ENCODE peak calls at places on chromosomes 6 and 20, in four cellular contexts. J is cardiac muscle cell, U is hepatocyte, L is mucosa of descending colon. X is an unnamed sample.

GRCh38 chr6:157728183-157728881 is 94.7 kb upstream of the SNX9 start:
- DNase-seq in L (no peak), U (peak; percentile 42), J (no peak), X (no peak)

GRCh38 chr20:47024461-47024937 is 129.9 kb downstream of the EYA2 start:
- DNase-seq in U (no peak), L (no peak), J (no peak), X (no peak)

GRCh38 chr6:110256366-110256765 is 76.1 kb downstream of the CDC40 start:
- DNase-seq in L (no peak), U (no peak), J (no peak), X (no peak)

GRCh38 chr6:16491666-16492322 is 253.4 kb downstream of the GMPR start:
- DNase-seq in J (no peak), L (no peak), U (peak; percentile 38), X (no peak)

GRCh38 chr6:119865466-119866350 is 516.1 kb upstream of the MAN1A1 start:
- DNase-seq in U (no peak), L (no peak), J (no peak), X (no peak)

GRCh38 chr6:124885171-124885570 is 77.1 kb upstream of the RNF217 start:
- DNase-seq in J (no peak), L (no peak), U (no peak), X (no peak)

GRCh38 chr6:2870046-2870636 is 28.5 kb upstream of the SERPINB1 start:
- DNase-seq in J (no peak), L (no peak), U (no peak), X (no peak)

GRCh38 chr6:95848717-95849116 is 167.1 kb upstream of the FUT9 start:
- DNase-seq in L (no peak), J (no peak), U (no peak), X (no peak)

GRCh38 chr6:45423111-45423900 is 45.6 kb upstream of the SUPT3H start:
- DNase-seq in J (peak; percentile 35), U (peak; percentile 28), L (peak; percentile 49), X (no peak)

GRCh38 chr6:112620832-112621569 is 273.9 kb downstream of the RFPL4B start:
- DNase-seq in J (no peak), L (no peak), U (peak; percentile 17), X (no peak)

GRCh38 chr20:48571945-48572589 is 255.7 kb downstream of the PREX1 start:
- DNase-seq in L (no peak), J (no peak), U (no peak), X (no peak)

GRCh38 chr20:35320396-35321126 is 28.3 kb upstream of the FAM83C start:
- DNase-seq in J (no peak), L (no peak), U (peak; percentile 68), X (no peak)

GRCh38 chr6:109420751-109421150 is 19.7 kb downstream of the PPIL6 start:
- DNase-seq in U (no peak), L (no peak), J (no peak), X (no peak)

GRCh38 chr6:46407785-46408530 is 83.3 kb downstream of the RCAN2 start:
- DNase-seq in U (no peak), L (no peak), J (no peak), X (no peak)

GRCh38 chr6:160992323-160993314 is 1.1 kb downstream of the MAP3K4 start:
- DNase-seq in L (no peak), U (peak; percentile 80), J (peak; percentile 79), X (peak; percentile 60)

GRCh38 chr20:46311039-46311650 is 2.8 kb upstream of the CDH22 start:
- DNase-seq in U (no peak), L (no peak), J (no peak), X (no peak)

GRCh38 chr6:25596928-25597818 is 54.8 kb upstream of the SCGN start:
- DNase-seq in J (no peak), L (no peak), U (no peak), X (no peak)

DNA sequence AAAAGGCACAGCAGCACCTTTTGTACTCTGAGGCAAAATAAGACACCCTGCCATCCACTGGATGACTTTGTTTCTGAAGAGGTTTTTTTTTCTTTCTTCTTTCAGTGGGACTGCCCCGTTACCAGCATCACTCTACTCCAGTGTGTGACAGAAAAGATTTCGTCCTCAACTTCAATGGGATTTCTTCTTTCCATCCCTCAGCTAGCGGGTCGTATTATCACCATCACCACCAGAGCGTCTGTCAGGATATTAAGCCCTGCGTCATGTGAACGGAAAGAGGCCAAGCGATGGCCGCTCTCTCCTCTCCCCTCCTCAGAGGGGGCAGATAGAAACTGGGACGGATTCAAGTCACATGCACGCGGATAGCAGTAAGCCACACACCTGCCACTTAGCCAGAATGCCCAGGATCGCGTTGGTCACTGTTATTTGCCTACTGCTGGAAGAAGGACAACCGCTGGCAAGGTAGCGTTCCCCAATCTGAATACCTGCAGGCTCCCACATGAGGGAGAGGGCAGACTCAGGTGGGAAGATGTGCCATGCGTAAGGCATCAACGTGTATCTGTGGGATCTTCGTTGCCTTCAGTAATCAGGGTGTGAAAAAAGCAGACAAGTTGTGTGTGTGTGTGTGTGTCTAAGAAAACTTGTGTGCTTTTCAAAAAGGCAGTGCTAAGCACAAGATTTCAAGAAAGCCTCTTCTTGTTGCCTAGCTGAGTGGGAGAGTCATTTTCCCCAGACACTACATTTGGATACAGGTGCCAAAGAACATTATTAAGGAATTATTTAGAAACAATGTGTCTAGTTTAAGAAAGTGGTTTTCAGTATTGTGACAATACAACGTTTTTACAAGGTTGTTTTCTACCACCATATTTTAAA is 5.5 kb downstream of the FOXF2 start:
- DNase-seq in J (no peak), U (no peak), L (no peak), X (no peak)
- H3K4me3 ChIP-seq in J (no peak overlapping the region), U (peak overlapping the region; percentile 77), L (no peak overlapping the region), X (peak overlapping the region; percentile 79)

GRCh38 chr6:169807219-169807618 is 55.8 kb downstream of the ERMARD start:
- DNase-seq in U (no peak), L (no peak), J (no peak), X (no peak)
- H3K4me3 ChIP-seq in U (no peak overlapping the region), L (no peak overlapping the region), J (no peak overlapping the region), X (no peak overlapping the region)

DNA sequence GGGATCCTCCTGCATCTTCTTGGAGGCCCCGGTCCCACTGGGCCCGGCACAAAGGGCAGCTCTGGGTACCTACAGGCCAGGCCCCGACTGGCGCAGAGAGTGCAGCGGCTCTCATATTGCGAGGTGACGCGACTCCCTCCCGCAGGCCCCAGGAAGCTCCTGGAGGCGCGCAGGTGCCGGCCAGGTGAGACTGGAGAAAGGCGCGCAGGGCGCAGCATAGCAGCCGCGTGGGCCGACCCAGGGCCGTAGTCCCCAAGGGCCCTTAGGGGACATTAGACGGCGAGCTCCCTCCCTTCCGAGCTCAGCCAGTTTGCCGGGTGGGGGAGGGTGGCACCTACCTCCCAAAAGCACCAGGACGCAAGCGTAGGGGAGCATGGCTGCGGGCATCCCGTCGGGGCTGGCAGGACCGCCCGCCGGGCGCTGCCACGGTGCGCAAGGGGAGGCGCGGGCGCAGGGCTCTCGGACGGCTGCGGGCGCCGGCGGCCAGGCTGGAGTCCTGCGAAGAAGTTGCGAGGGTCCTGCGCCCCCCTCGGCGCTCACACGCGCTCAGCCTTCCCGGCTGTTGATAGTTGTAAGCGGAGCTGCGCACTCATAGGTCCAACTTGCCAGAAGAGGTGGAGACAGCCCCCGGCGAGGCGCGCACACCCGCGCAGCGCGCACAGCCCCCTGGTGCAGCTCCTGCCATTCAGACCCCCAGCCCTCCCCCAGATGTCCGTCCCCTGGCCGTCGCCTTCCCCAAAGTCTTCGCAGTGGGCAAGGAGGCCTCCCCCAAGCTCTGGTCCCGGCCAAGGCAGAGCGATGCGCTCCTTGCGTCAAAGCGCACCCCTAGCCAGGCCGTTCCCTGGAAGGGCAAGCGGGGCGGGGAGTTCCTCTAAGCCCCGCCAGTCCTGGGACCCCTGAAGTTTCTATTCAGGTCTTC is 619 bp downstream of the APCDD1L start:
- DNase-seq in U (no peak), J (peak; percentile 12), L (no peak), X (no peak)
- H3K4me3 ChIP-seq in U (no peak overlapping the region), J (peak overlapping the region; percentile 19), L (no peak overlapping the region), X (peak overlapping the region; percentile 41)

DNA sequence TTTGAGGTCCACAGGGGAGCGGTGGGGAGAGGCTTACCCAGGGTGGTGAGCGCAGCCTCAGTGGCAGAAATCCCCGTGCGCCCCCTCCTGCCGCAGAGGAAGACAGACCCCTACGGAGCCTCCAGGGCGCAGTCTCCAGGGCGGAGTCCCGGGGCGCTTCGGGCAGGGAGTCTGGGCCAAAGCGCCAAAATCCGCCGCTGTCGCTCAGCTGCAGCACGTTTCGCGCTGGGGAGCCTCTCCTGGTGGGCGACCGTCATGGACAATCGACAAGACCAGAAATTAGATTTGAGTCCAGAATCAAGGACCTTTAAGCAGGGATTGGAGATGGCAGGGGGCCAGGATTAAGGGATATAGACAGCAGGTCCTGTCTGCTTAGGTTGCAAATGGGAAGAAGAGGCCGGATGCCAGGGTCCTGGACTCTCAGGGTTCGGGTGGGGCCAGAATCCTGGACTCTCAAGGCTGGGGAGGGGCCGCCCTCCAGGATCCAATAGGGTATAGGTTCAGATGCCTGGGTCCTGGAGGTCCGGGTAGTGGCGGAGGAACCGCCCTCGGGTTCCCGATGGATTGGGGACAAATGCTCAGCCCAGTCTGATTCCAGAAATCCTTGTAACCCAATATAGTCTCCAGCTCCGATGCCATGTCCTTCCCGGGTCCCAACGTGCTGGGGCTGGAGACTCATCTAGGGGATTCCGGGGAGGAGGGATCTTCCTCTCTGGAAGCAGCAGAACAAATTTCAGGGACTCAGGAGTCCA is 7.9 kb upstream of the HLA-E start:
- DNase-seq in U (no peak), J (no peak), L (no peak), X (no peak)
- H3K4me3 ChIP-seq in U (no peak overlapping the region), J (no peak overlapping the region), L (no peak overlapping the region), X (no peak overlapping the region)

GRCh38 chr6:111260570-111261298 is 173.4 kb downstream of the SLC16A10 start:
- DNase-seq in L (no peak), U (no peak), J (no peak), X (no peak)
- H3K4me3 ChIP-seq in L (no peak overlapping the region), U (no peak overlapping the region), J (no peak overlapping the region), X (peak overlapping the region; percentile 67)

GRCh38 chr6:13703496-13703895 is 8.1 kb downstream of the RANBP9 start:
- DNase-seq in J (no peak), L (no peak), U (no peak), X (no peak)
- H3K4me3 ChIP-seq in J (no peak overlapping the region), L (no peak overlapping the region), U (no peak overlapping the region), X (no peak overlapping the region)

GRCh38 chr6:154448448-154449096 is 61.9 kb downstream of the CNKSR3 start:
- DNase-seq in L (no peak), U (peak; percentile 37), J (peak; percentile 47), X (peak; percentile 17)
- H3K4me3 ChIP-seq in L (no peak overlapping the region), U (no peak overlapping the region), J (no peak overlapping the region), X (no peak overlapping the region)

GRCh38 chr6:132364249-132364648 is 37.0 kb downstream of the MOXD1 start:
- DNase-seq in J (no peak), U (no peak), L (no peak), X (no peak)

GRCh38 chr6:132359891-132360290 is 41.4 kb downstream of the MOXD1 start:
- DNase-seq in L (no peak), U (no peak), J (no peak), X (no peak)

GRCh38 chr6:132364675-132365074 is 36.6 kb downstream of the MOXD1 start:
- DNase-seq in U (no peak), L (no peak), J (peak; percentile 61), X (no peak)

GRCh38 chr6:132365319-132365907 is 35.9 kb downstream of the MOXD1 start:
- DNase-seq in L (no peak), U (no peak), J (peak; percentile 59), X (no peak)

GRCh38 chr6:132362318-132363185 is 38.7 kb downstream of the MOXD1 start:
- DNase-seq in J (no peak), U (peak; percentile 14), L (no peak), X (no peak)
- H3K4me3 ChIP-seq in J (no peak overlapping the region), U (no peak overlapping the region), L (no peak overlapping the region), X (no peak overlapping the region)

GRCh38 chr6:21586760-21587181 is 6.8 kb upstream of the SOX4 start:
- DNase-seq in J (no peak), L (peak; percentile 80), U (no peak), X (no peak)
- H3K4me3 ChIP-seq in J (peak overlapping the region; percentile 55), L (no peak overlapping the region), U (peak overlapping the region; percentile 86), X (peak overlapping the region; percentile 65)

GRCh38 chr20:20085071-20085470 is 32.7 kb downstream of the CFAP61 start:
- DNase-seq in U (no peak), J (no peak), L (no peak), X (no peak)
- H3K4me3 ChIP-seq in U (no peak overlapping the region), J (no peak overlapping the region), L (no peak overlapping the region), X (no peak overlapping the region)